ENCODE peak calls at places on chromosomes 4 and X, in seven cellular contexts. X, B, V, H, E, S and P are unnamed samples.
A peak's percentile ranks its signal among the peaks of the same experiment; 100 is the strongest.

GRCh38 chr4:53014881-53015280 is 152.8 kb downstream of the RASL11B start:
- DNase-seq in S (no peak), E (no peak), B (no peak), X (no peak), H (no peak), V (no peak), P (no peak)

GRCh38 chr4:81604683-81605082 is 133.0 kb upstream of the RASGEF1B start:
- DNase-seq in H (no peak), E (no peak), B (no peak), X (no peak), S (no peak), V (no peak), P (no peak)

GRCh38 chr4:47824844-47825243 is 13.0 kb downstream of the CORIN start:
- DNase-seq in E (no peak), X (no peak), V (peak; percentile 63), B (no peak), S (no peak), H (no peak), P (peak; percentile 57)

GRCh38 chr4:63275491-63275890 is 1133.8 kb downstream of the TECRL start:
- DNase-seq in X (no peak), B (no peak), S (no peak), H (no peak), V (no peak), E (no peak), P (no peak)

GRCh38 chrX:39896951-39897740 is 200.6 kb downstream of the BCOR start:
- DNase-seq in S (peak; percentile 39), V (peak; percentile 33), X (no peak), B (peak; percentile 28), E (peak; percentile 38), H (no peak), P (peak; percentile 37)

GRCh38 chr4:84971319-84971932 is 4.9 kb upstream of the WDFY3 start:
- DNase-seq in X (no peak), S (no peak), H (no peak), B (no peak), E (peak; percentile 40), V (no peak), P (no peak)

GRCh38 chrX:25344191-25344936 is 328.6 kb upstream of the ARX start:
- DNase-seq in X (no peak), V (no peak), E (no peak), H (no peak), S (no peak), B (no peak), P (no peak)

GRCh38 chrX:40130207-40130606 is 32.4 kb upstream of the BCOR start:
- DNase-seq in E (peak; percentile 70), H (no peak), B (peak; percentile 23), S (no peak), X (no peak), V (no peak), P (no peak)

GRCh38 chr4:140291259-140291658 is 82.2 kb upstream of the SCOC start:
- DNase-seq in S (no peak), B (no peak), V (no peak), E (no peak), H (no peak), X (no peak), P (no peak)

GRCh38 chr4:26858035-26858918 is 2.4 kb upstream of the STIM2 start:
- DNase-seq in H (no peak), S (no peak), X (no peak), V (no peak), B (no peak), E (no peak), P (no peak)

GRCh38 chr4:55721651-55722050 is 85.6 kb upstream of the NMU start:
- DNase-seq in V (no peak), X (no peak), S (no peak), B (no peak), H (no peak), E (no peak), P (no peak)
- H3K9me3 ChIP-seq in V (no peaks in the 10 kb centered on the region), X (no peaks in the 10 kb centered on the region), S (no peaks in the 10 kb centered on the region), B (no peaks in the 10 kb centered on the region), H (no peaks in the 10 kb centered on the region), E (no peaks in the 10 kb centered on the region), P (no peaks in the 10 kb centered on the region)

DNA sequence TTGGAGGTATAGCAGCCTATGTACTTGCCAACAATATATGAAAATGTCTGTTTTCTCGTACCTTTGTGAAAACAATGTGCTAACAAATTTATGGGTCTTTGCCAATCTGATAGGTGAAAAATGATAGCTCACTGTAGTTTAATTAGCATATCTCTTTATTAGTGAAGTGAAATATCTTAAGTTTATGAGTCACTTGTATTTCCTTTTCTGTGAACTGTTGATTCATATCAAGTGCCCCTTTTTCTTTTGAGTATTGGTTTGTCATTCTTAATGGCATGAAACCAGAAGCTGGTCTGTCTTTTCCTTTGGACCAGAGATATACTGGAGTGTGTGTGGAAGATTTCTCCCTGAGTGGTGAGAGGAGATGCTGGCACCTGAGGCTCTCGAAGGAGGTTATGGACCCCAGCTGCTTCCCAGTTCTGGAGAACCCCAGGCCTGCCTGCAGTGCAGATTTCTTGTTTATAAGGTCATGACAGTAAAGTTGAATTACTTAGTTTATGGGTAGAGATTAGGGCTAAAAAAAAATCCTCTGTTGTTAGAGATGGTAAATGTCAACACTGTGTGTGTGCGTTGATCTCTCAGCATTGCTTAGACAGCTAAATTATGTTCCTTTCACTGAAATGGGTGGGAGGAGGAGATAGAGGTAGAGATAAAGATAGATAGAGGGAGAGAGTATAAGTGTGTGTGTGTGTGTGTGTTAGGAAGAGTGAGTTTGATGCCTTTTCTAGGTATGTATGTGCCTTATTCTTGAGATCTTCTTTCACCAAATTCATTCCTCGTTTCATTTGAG is 89.9 kb downstream of the REPS2 start:
- DNase-seq in B (no peak), H (no peak), X (no peak), S (no peak), V (no peak), E (no peak), P (no peak)
- H3K9me3 ChIP-seq in B (no peaks in the 10 kb centered on the region), H (no peaks in the 10 kb centered on the region), X (no peaks in the 10 kb centered on the region), S (no peaks in the 10 kb centered on the region), V (no peaks in the 10 kb centered on the region), E (no peaks in the 10 kb centered on the region), P (no peaks in the 10 kb centered on the region)

DNA sequence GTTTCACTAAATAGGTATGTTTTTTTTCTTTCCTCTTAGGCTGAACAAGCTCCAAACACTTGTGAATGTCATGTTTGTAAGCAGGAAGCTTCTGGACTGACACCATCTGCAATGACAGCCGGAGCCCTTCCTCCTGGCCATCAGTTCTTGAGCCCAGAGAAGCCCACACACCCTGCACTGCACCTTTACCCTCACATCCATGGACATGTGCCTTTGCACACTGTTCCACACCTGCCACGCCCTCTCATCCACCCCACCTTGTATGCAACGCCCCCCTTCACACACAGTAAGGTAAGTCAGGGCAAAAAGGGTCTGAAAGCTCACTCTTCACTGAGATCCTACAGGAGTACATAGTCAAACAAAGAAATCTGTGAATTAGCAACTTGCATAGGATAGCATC is 84.1 kb downstream of the TNIP2 start:
- DNase-seq in V (no peak), B (no peak), E (no peak), X (no peak), S (no peak), H (no peak), P (no peak)
- H3K9me3 ChIP-seq in V (no peaks in the 10 kb centered on the region), B (no peaks in the 10 kb centered on the region), E (no peaks in the 10 kb centered on the region), X (no peaks in the 10 kb centered on the region), S (no peaks in the 10 kb centered on the region), H (no peaks in the 10 kb centered on the region), P (no peaks in the 10 kb centered on the region)

GRCh38 chr4:83591730-83592129 is 55.8 kb downstream of the GPAT3 start:
- DNase-seq in X (no peak), E (no peak), B (no peak), S (no peak), V (no peak), H (no peak), P (no peak)
- H3K9me3 ChIP-seq in X (no peaks in the 10 kb centered on the region), E (no peaks in the 10 kb centered on the region), B (no peaks in the 10 kb centered on the region), S (no peaks in the 10 kb centered on the region), V (no peaks in the 10 kb centered on the region), H (no peaks in the 10 kb centered on the region), P (no peaks in the 10 kb centered on the region)

GRCh38 chrX:144293229-144293628 is 409.4 kb downstream of the UBE2NL start:
- DNase-seq in S (no peak), E (no peak), H (no peak), X (no peak), B (no peak), V (no peak), P (no peak)
- H3K9me3 ChIP-seq in S (peaks cover 3% of the 10 kb centered on the region), E (no peaks in the 10 kb centered on the region), H (no peaks in the 10 kb centered on the region), X (no peaks in the 10 kb centered on the region), B (no peaks in the 10 kb centered on the region), V (peaks cover 19% of the 10 kb centered on the region), P (no peaks in the 10 kb centered on the region)

DNA sequence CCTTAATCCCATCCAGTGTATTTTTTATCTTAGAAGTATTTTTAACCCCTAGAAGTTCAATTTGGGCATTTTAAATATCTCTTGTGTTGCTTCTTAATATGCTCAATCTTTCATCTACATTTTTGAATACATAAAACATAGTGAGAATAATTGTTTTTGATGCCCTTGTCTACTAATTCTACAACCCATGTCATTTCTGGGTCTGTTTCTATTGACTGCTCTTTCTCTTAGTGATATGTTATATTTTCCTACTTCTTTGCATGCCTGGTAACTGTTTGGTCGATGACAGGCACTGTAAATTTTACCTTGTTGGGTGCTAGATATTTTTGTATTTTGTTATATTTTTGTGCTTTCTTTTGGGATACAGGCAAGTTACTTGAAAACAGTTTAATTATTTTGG is 56.3 kb downstream of the CYTL1 start:
- DNase-seq in S (no peak), V (no peak), B (no peak), E (no peak), H (no peak), X (no peak), P (no peak)
- H3K9me3 ChIP-seq in S (peaks cover 3% of the 10 kb centered on the region), V (peaks cover 46% of the 10 kb centered on the region), B (peaks cover 24% of the 10 kb centered on the region), E (peaks cover 26% of the 10 kb centered on the region), H (peaks cover 8% of the 10 kb centered on the region), X (peaks cover 35% of the 10 kb centered on the region), P (peaks cover 56% of the 10 kb centered on the region)

DNA sequence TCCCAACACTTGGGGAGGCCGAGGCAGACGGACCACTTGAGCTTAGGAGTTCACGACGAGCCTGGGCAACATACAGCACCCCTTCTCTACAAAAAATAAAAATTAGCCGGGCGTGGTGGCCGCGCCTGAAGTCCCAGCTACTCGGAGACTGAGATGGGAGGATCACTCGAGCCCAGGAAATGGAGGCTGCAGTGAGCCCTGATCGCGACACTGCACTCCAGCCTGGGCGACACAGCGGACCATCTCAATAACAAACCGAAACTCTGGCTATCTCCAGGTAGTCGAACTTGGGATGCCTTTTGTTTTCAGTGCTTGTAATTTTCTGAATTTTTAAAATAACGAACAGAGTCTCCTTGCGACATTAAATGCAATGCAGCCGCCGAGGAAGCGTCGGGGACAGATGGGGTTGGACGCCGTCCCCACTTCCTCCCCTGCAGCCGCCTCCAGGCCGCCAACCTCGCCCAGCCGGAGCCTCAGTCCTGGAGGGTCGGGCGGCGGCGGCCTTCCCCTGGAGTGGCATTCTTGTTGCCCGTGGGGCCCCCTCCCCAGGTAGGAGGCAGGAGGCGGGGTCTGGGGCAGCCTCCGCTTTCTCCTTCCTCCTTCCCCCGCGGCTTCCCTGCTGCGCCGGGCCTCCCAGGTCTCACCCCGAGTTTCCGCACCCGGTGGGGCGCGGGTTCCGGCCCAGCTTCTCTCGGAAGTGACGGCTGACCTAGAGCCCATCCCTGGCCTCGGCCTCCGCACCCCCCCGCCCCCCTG is 14.6 kb downstream of the HMX1 start:
- DNase-seq in V (no peak), B (no peak), E (no peak), S (no peak), X (no peak), H (no peak), P (no peak)
- H3K9me3 ChIP-seq in V (peaks cover 4% of the 10 kb centered on the region), B (no peaks in the 10 kb centered on the region), E (no peaks in the 10 kb centered on the region), S (no peaks in the 10 kb centered on the region), X (no peaks in the 10 kb centered on the region), H (no peaks in the 10 kb centered on the region), P (peaks cover 14% of the 10 kb centered on the region)

GRCh38 chr4:95830647-95831046 is 9.2 kb upstream of the PDHA2 start:
- DNase-seq in B (no peak), V (no peak), E (no peak), H (no peak), S (no peak), X (no peak), P (no peak)
- H3K9me3 ChIP-seq in B (no peaks in the 10 kb centered on the region), V (no peaks in the 10 kb centered on the region), E (no peaks in the 10 kb centered on the region), H (no peaks in the 10 kb centered on the region), S (no peaks in the 10 kb centered on the region), X (no peaks in the 10 kb centered on the region), P (no peaks in the 10 kb centered on the region)